ENCODE peak calls at places on chromosomes 5 and 9, in nine cellular contexts. R, Q, O, A, T, H, J, F and E are unnamed samples.

GRCh38 chr5:88883059-88883565 is at the start of gene MEF2C:
- DNase-seq in R (peak; percentile 81), Q (peak; percentile 51), O (peak; percentile 51), A (peak; percentile 90), T (no peak), H (peak; percentile 59), J (peak; percentile 74), F (peak; percentile 92), E (peak; percentile 84)

GRCh38 chr9:130480673-130481072 is 35.9 kb downstream of the ASS1 start:
- DNase-seq in R (no peak), Q (no peak), O (no peak), A (no peak), T (no peak), H (peak; percentile 72), J (no peak), F (no peak), E (no peak)

GRCh38 chr5:124877501-124878146 is 131.2 kb upstream of the ZNF608 start:
- DNase-seq in R (no peak), Q (no peak), O (no peak), A (no peak), T (no peak), H (no peak), J (no peak), F (no peak), E (no peak)

GRCh38 chr9:99357575-99357974 is 135.5 kb downstream of the SEC61B start:
- DNase-seq in R (no peak), Q (no peak), O (no peak), A (no peak), T (no peak), H (no peak), J (peak; percentile 65), F (peak; percentile 15), E (no peak)

GRCh38 chr5:108788142-108788541 is 40.4 kb downstream of the FER start:
- DNase-seq in R (no peak), Q (no peak), O (peak; percentile 83), A (no peak), T (no peak), H (no peak), J (peak; percentile 67), F (no peak), E (peak; percentile 69)

GRCh38 chr5:57175586-57175985 is 1.7 kb downstream of the GPBP1 start:
- DNase-seq in R (no peak), Q (peak; percentile 44), O (no peak), A (no peak), T (no peak), H (peak; percentile 50), J (no peak), F (no peak), E (no peak)

GRCh38 chr5:133801955-133802751 is 166.3 kb downstream of the C5orf15 start:
- DNase-seq in R (peak; percentile 1), Q (peak; percentile 4), O (peak; percentile 36), A (peak; percentile 2), T (no peak), H (no peak), J (peak; percentile 61), F (peak; percentile 5), E (no peak)

GRCh38 chr9:133171161-133171955 is 7.6 kb upstream of the GBGT1 start:
- DNase-seq in R (no peak), Q (no peak), O (no peak), A (no peak), T (no peak), H (no peak), J (no peak), F (no peak), E (no peak)

GRCh38 chr5:80090884-80091166 is 55.7 kb downstream of the THBS4 start:
- DNase-seq in R (no peak), Q (no peak), O (no peak), A (no peak), T (no peak), H (peak; percentile 48), J (no peak), F (no peak), E (no peak)

GRCh38 chr9:99076483-99077171 is 28.3 kb upstream of the TGFBR1 start:
- DNase-seq in R (no peak), Q (no peak), O (no peak), A (no peak), T (no peak), H (no peak), J (no peak), F (no peak), E (no peak)

DNA sequence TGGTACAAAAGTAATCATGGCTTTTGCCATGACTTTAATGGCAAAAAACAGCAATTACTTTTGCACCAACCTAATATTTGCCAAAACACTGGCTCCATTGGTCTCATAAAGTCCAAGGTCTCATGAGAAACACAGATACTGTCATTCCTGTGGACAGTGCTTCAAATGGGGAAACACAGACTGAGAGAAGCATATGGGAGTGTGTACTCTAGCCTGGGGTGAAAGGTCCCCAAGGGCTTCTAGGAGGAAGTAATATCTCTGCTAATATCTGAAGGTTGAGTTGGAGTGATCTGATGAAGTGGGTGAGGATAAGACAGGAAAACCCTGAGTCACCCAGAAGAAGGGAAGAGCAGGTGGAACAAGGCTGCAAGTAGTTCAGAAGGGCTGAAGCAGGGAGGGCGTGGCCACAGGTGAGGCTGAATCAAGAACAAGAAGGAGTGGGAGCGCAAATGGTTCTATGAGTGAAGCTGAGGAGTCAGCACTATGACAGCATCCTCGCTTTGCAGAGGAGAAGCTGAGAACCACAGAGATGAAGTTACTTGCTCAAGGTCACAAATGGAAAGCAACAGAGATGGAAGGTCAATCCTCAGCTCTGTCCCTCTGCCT is 164.1 kb downstream of the ASTN2 start:
- DNase-seq in R (no peak), Q (no peak), O (no peak), A (no peak), T (no peak), H (no peak), J (no peak), F (no peak), E (no peak)
- TF ChIP-seq CTCF in R (no peak), Q (no peak), O (no peak), A (no peak), T (no peak), H (no peak), J (no peak), F (no peak), E (no peak)

DNA sequence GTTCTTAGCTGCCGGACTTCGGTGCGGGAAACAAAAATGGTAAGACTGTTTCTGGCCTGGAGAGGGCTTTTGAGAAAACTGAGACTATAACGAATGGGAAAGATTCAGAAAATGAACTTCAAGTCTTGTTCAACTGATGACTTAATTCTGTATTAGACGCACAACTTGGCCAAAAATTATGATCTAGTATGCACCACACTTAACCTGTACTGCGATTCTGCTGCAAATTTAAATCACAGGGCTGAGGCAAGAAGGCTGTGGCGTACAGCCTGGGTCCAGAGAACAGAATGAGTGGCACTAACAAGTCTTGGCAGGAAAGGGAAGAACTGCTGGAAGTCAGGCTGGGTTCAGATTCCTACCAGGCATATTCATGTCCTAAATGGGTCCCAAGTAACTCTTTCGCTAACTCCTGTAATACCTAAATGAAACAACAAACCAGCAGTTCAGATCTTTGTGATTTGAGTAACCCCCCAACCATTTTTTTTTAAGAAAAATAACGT is 781 bp upstream of the COL23A1 start:
- DNase-seq in R (peak; percentile 4), Q (peak; percentile 89), O (no peak), A (no peak), T (no peak), H (no peak), J (no peak), F (no peak), E (no peak)
- H3K4me3 ChIP-seq in R (no peak overlapping the region), Q (peak overlapping the region; percentile 34), O (peak overlapping the region; percentile 68), A (no peak overlapping the region), T (peak overlapping the region; percentile 36), H (peak overlapping the region; percentile 60), J (peak overlapping the region; percentile 68), F (no peak overlapping the region), E (no peak overlapping the region)

GRCh38 chr5:171945066-171945465 is 61.4 kb downstream of the FBXW11 start:
- DNase-seq in R (peak; percentile 51), Q (peak; percentile 44), O (no peak), A (no peak), T (no peak), H (no peak), J (no peak), F (peak; percentile 47), E (no peak)

GRCh38 chr5:171945476-171945875 is 61.0 kb downstream of the FBXW11 start:
- DNase-seq in R (no peak), Q (no peak), O (no peak), A (no peak), T (no peak), H (no peak), J (no peak), F (no peak), E (no peak)

GRCh38 chr5:171951218-171951617 is 55.2 kb downstream of the FBXW11 start:
- DNase-seq in R (no peak), Q (no peak), O (no peak), A (no peak), T (no peak), H (no peak), J (no peak), F (no peak), E (no peak)

GRCh38 chr5:171946382-171946781 is 60.1 kb downstream of the FBXW11 start:
- DNase-seq in R (no peak), Q (no peak), O (no peak), A (no peak), T (no peak), H (peak; percentile 62), J (no peak), F (no peak), E (no peak)
- TF ChIP-seq CTCF in R (no peak), Q (peak; percentile 32), O (no peak), A (no peak), T (no peak), H (peak; percentile 19), J (no peak), F (no peak), E (no peak)

GRCh38 chr5:95823738-95824609 is 1.4 kb upstream of the GLRX start:
- DNase-seq in R (peak; percentile 97), Q (peak; percentile 76), O (peak; percentile 54), A (peak; percentile 95), T (peak; percentile 90), H (peak; percentile 24), J (peak; percentile 50), F (peak; percentile 98), E (peak; percentile 77)

GRCh38 chr5:95824747-95825146 is 2.2 kb upstream of the GLRX start:
- DNase-seq in R (no peak), Q (no peak), O (no peak), A (no peak), T (no peak), H (no peak), J (no peak), F (no peak), E (no peak)

GRCh38 chr5:95822038-95822407 is 503 bp downstream of the GLRX start:
- DNase-seq in R (peak; percentile 25), Q (peak; percentile 36), O (peak; percentile 60), A (peak; percentile 59), T (peak; percentile 57), H (peak; percentile 71), J (peak; percentile 69), F (peak; percentile 81), E (peak; percentile 67)

GRCh38 chr5:95822408-95823240 is at the start of gene GLRX:
- DNase-seq in R (peak; percentile 89), Q (peak; percentile 93), O (peak; percentile 81), A (peak; percentile 91), T (peak; percentile 88), H (peak; percentile 87), J (peak; percentile 64), F (peak; percentile 97), E (peak; percentile 84)

DNA sequence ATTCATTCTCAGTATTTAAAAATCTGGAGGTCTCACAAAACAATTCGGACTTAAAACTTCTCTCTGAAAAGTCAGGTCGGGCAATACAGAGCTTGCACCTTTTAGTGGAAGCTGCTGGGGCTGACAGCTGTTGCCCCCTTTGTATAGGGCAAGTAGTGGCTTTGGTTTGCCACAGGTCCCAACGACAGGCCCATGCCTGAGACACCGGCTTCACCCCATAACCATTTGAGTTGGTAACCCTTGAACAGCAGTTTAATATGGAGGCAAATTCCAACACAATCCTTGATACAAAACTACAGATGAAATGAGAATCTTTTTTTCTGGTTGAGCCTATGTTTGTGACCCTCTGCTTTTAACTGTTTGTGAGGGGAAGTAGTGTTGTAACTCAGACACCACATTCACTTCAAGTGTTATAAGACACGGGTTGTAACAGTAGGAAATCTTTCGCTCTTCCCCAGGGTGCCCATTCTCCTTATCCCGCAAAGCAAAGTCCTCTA is 763 bp upstream of the GLRX start:
- DNase-seq in R (no peak), Q (no peak), O (no peak), A (no peak), T (no peak), H (no peak), J (no peak), F (no peak), E (no peak)
- H3K4me3 ChIP-seq in R (peak overlapping the region; percentile 92), Q (no peak overlapping the region), O (peak overlapping the region; percentile 83), A (peak overlapping the region; percentile 6), T (peak overlapping the region; percentile 89), H (peak overlapping the region; percentile 77), J (peak overlapping the region; percentile 89), F (no peak overlapping the region), E (no peak overlapping the region)